ENCODE peak calls at places on chromosomes 6 and 20, in five cellular contexts. C is GM23338, E is GM12878, L is astrocyte, P is body of pancreas. Y is an unnamed sample.

GRCh38 chr6:144149894-144150672 is at the start of gene STX11:
- DNase-seq in L (peak; percentile 22), E (peak; percentile 57), P (peak; percentile 53), C (peak; percentile 74), Y (peak; percentile 39)

GRCh38 chr6:26055670-26056582 is 31.3 kb upstream of the HFE start:
- DNase-seq in E (peak; percentile 90), L (peak; percentile 64), C (peak; percentile 86), P (peak; percentile 92), Y (peak; percentile 89)

GRCh38 chr20:44970243-44970757 is 4.0 kb downstream of the STK4 start:
- DNase-seq in E (no peak), P (no peak), L (no peak), C (no peak), Y (no peak)

GRCh38 chr20:51497542-51498467 is 44.7 kb downstream of the NFATC2 start:
- DNase-seq in P (no peak), C (no peak), E (peak; percentile 26), L (peak; percentile 49), Y (no peak)

GRCh38 chr6:27754408-27754782 is 157.8 kb downstream of the OR2B2 start:
- DNase-seq in E (no peak), C (no peak), P (no peak), L (no peak), Y (no peak)

GRCh38 chr6:33416386-33417126 is 1.4 kb downstream of the CUTA start:
- DNase-seq in C (no peak), L (no peak), E (no peak), P (no peak), Y (no peak)

GRCh38 chr6:154882107-154882506 is 113.0 kb upstream of the TIAM2 start:
- DNase-seq in P (no peak), L (peak; percentile 41), C (no peak), E (no peak), Y (no peak)

GRCh38 chr6:3876131-3876530 is 27.0 kb downstream of the FAM50B start:
- DNase-seq in L (no peak), P (no peak), E (no peak), C (no peak), Y (peak; percentile 94)

GRCh38 chr6:108665495-108666196 is 104.9 kb downstream of the FOXO3 start:
- DNase-seq in P (no peak), L (no peak), E (no peak), C (no peak), Y (no peak)

GRCh38 chr20:59992531-59992930 is 34.3 kb downstream of the CDH26 start:
- DNase-seq in P (no peak), C (no peak), E (no peak), L (no peak), Y (no peak)

GRCh38 chr6:127102299-127102698 is 16.2 kb upstream of the RSPO3 start:
- DNase-seq in E (no peak), C (no peak), P (no peak), L (peak; percentile 85), Y (no peak)

GRCh38 chr6:119179842-119180241 is 101.4 kb upstream of the FAM184A start:
- DNase-seq in E (no peak), C (no peak), P (no peak), L (peak; percentile 13), Y (no peak)

GRCh38 chr6:108442770-108443520 is 117.8 kb upstream of the FOXO3 start:
- DNase-seq in L (no peak), P (no peak), E (no peak), C (no peak), Y (peak; percentile 29)

GRCh38 chr20:57719951-57720350 is 10.1 kb upstream of the PMEPA1 start:
- DNase-seq in P (no peak), L (no peak), C (no peak), E (no peak), Y (no peak)

GRCh38 chr20:57717797-57718196 is 8.0 kb upstream of the PMEPA1 start:
- DNase-seq in E (no peak), C (no peak), L (peak; percentile 74), P (no peak), Y (no peak)

GRCh38 chr20:57716202-57716601 is 6.4 kb upstream of the PMEPA1 start:
- DNase-seq in L (peak; percentile 87), C (no peak), E (no peak), P (no peak), Y (peak; percentile 20)

GRCh38 chr20:57716893-57717292 is 7.1 kb upstream of the PMEPA1 start:
- DNase-seq in E (no peak), P (no peak), L (no peak), C (no peak), Y (no peak)

GRCh38 chr20:57718490-57719009 is 8.7 kb upstream of the PMEPA1 start:
- DNase-seq in C (peak; percentile 98), L (peak; percentile 97), E (peak; percentile 64), P (peak; percentile 98), Y (peak; percentile 99)
- H3K4me1 ChIP-seq in C (peaks cover 4% of the 10 kb centered on the region), L (peaks cover 37% of the 10 kb centered on the region), E (no peaks in the 10 kb centered on the region), P (peaks cover 24% of the 10 kb centered on the region), Y (no peaks in the 10 kb centered on the region)

GRCh38 chr6:168625602-168626001 is 184.6 kb downstream of the SMOC2 start:
- DNase-seq in C (no peak), E (no peak), L (no peak), P (no peak), Y (no peak)
- TF ChIP-seq CTCF in C (no peak), E (no peak), L (no peak), P (no peak), Y (no peak)

DNA sequence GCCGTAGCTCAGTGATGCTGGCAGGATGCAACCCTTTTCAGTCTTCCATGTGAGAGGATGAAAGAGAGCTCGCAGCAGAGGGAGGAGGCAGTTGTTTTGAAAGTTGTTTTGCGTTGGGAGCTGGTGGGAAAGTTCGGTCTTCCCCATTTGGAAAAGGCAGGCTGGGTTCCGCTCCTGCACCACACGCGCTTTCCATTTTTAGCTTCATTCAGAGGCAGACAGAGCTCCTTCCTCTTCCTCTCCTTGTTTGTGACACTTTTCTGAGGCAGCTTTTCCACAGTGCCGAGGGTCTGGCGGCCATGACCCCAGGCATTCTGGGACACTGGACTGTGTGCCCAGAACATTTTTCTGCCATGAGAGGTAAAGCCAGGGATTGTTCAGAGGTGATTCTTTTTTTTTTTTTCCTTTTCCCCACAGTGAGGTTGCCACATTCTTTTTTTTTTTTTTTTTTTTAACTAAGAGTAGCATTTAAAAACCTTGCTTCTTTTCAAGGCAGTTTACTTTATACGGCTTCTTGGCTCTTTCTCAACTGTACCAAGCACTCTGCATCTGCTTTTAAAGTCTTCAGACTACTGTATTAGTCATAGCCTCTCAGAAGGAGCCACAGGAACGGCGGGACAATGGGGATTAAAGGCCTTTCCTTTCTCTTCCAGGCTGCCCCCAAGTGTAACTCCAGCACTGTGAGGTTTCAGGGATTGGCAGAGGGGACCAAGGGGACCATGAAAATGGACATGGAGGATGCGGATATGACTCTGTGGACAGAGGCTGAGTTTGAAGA is 1.6 kb downstream of the PRDM1 start:
- DNase-seq in E (no peak), P (no peak), L (peak; percentile 80), C (peak; percentile 53), Y (peak; percentile 62)
- H3K4me1 ChIP-seq in E (peaks cover 23% of the 10 kb centered on the region), P (peaks cover 14% of the 10 kb centered on the region), L (peaks cover 48% of the 10 kb centered on the region), C (peaks cover 25% of the 10 kb centered on the region), Y (peaks cover 9% of the 10 kb centered on the region)

GRCh38 chr20:54726687-54727086 is 251.3 kb downstream of the DOK5 start:
- DNase-seq in L (no peak), P (peak; percentile 71), C (no peak), E (no peak), Y (no peak)
- TF ChIP-seq CTCF in L (no peak), P (peak; percentile 83), C (no peak), E (no peak), Y (no peak)

GRCh38 chr6:139151425-139152087 is 16.7 kb downstream of the HECA start:
- DNase-seq in L (no peak), P (no peak), C (no peak), E (no peak), Y (no peak)
- H3K4me1 ChIP-seq in L (peaks cover 11% of the 10 kb centered on the region), P (peaks cover 22% of the 10 kb centered on the region), C (peaks cover 15% of the 10 kb centered on the region), E (no peaks in the 10 kb centered on the region), Y (peaks cover 17% of the 10 kb centered on the region)

GRCh38 chr20:32559216-32559752 is 25.8 kb downstream of the NOL4L start:
- DNase-seq in L (no peak), E (no peak), C (no peak), P (no peak), Y (no peak)

GRCh38 chr20:32560482-32560988 is 24.6 kb downstream of the NOL4L start:
- DNase-seq in L (no peak), E (no peak), P (no peak), C (no peak), Y (no peak)

GRCh38 chr20:32559753-32560380 is 25.3 kb downstream of the NOL4L start:
- DNase-seq in E (no peak), C (no peak), L (no peak), P (no peak), Y (no peak)

GRCh38 chr20:32562495-32562911 is 22.6 kb downstream of the NOL4L start:
- DNase-seq in E (no peak), C (peak; percentile 83), L (no peak), P (no peak), Y (no peak)

DNA sequence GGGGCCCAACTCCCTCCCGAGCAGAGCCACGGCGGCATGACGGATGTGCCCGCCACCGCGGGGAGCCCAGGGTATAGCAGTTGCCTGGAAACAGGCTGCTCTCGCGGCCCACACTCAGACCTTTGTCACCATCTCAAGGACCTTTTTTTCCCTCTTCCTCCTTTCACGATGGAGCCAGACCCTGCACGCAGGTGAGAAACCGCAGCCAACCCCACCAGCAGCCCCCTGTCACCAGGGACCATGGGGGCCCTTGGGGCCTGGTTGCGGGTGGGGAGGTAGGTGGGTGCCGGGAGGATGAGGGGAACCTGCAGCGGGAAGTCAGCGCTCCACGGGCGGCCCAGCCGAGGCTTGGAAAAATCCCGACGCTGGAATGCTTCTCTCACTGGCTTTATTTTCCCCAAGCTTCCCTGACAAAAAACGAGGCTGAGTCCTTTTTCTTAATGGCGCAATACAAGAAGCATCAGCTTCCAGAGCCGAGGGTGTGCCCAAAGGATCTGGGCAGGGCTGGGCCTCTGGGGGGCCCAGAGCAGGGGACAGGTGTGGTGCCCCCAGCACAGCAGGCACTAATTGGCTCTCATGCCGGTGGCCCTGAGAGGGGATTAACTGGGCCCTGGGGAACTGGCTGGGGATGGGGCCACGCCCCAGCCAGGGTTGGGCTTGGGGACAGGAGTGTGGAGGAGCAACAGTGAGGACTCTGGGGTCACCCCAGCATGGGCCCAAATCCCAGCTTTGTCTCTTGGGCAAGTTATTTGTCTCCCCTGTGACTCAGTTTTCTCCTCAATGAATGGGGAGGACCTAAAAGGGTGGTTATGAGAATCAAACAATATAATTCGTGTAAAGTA is 23.9 kb downstream of the NOL4L start:
- DNase-seq in E (no peak), L (no peak), P (no peak), C (peak; percentile 68), Y (peak; percentile 27)
- TF ChIP-seq CTCF in E (no peak), L (no peak), P (no peak), C (no peak), Y (no peak)

GRCh38 chr6:32114853-32115252 is 5.7 kb upstream of the TNXB start:
- DNase-seq in E (no peak), L (no peak), C (no peak), P (no peak), Y (no peak)
- H3K4me1 ChIP-seq in E (no peaks in the 10 kb centered on the region), L (peaks cover 18% of the 10 kb centered on the region), C (no peaks in the 10 kb centered on the region), P (peaks cover 23% of the 10 kb centered on the region), Y (no peaks in the 10 kb centered on the region)

GRCh38 chr6:92777146-92777740 is 642.1 kb downstream of the EPHA7 start:
- DNase-seq in P (no peak), L (peak; percentile 29), C (peak; percentile 82), E (no peak), Y (peak; percentile 44)
- TF ChIP-seq CTCF in P (peak; percentile 24), L (peak; percentile 72), C (peak; percentile 73), E (peak; percentile 47), Y (peak; percentile 55)

GRCh38 chr20:19761853-19762252 is 3.8 kb downstream of the RIN2 start:
- DNase-seq in C (no peak), L (no peak), E (no peak), P (peak; percentile 23), Y (no peak)
- H3K4me1 ChIP-seq in C (peaks cover 8% of the 10 kb centered on the region), L (peaks cover 7% of the 10 kb centered on the region), E (no peaks in the 10 kb centered on the region), P (peaks cover 42% of the 10 kb centered on the region), Y (peaks cover 49% of the 10 kb centered on the region)